ENCODE peak calls at places on chromosomes 7 and 10, in eight cellular contexts. N is A172, F is RPMI7951, Y is A549, M is lower lobe of right lung, U is iPS-NIHi11, X is neural crest cell, O is kidney tubule cell. G is an unnamed sample.

GRCh38 chr7:30041526-30042269 is 13.5 kb downstream of the PLEKHA8 start:
- DNase-seq in N (no peak), F (no peak), Y (no peak), M (no peak), U (no peak), X (no peak), O (no peak), G (no peak)

GRCh38 chr10:61907587-61907986 is 6.1 kb downstream of the ARID5B start:
- DNase-seq in N (no peak), F (no peak), Y (no peak), M (no peak), U (no peak), X (no peak), O (no peak), G (no peak)

GRCh38 chr7:137576481-137576880 is 232.9 kb upstream of the PTN start:
- DNase-seq in N (no peak), F (no peak), Y (no peak), M (no peak), U (no peak), X (no peak), O (peak; percentile 59), G (no peak)

GRCh38 chr7:24889611-24890010 is 90.4 kb downstream of the OSBPL3 start:
- DNase-seq in N (no peak), F (no peak), Y (no peak), M (no peak), U (no peak), X (no peak), O (no peak), G (no peak)

GRCh38 chr7:123643495-123644428 is 11.9 kb upstream of the LMOD2 start:
- DNase-seq in N (peak; percentile 93), F (peak; percentile 92), Y (no peak), M (no peak), U (peak; percentile 68), X (no peak), O (peak; percentile 46), G (peak; percentile 2)

GRCh38 chr10:47090903-47091302 is 179.7 kb downstream of the PTPN20 start:
- DNase-seq in N (no peak), F (no peak), Y (no peak), M (no peak), U (no peak), X (no peak), O (no peak), G (no peak)

GRCh38 chr7:106504620-106505019 is 156.3 kb downstream of the CCDC71L start:
- DNase-seq in N (peak; percentile 44), F (peak; percentile 64), Y (no peak), M (no peak), U (no peak), X (no peak), O (peak; percentile 57), G (no peak)

GRCh38 chr7:25624001-25624400 is 395.7 kb upstream of the NPVF start:
- DNase-seq in N (no peak), F (no peak), Y (no peak), M (no peak), U (no peak), X (no peak), O (peak; percentile 87), G (no peak)

GRCh38 chr7:42478717-42479116 is 241.7 kb upstream of the GLI3 start:
- DNase-seq in N (no peak), F (no peak), Y (no peak), M (no peak), U (no peak), X (no peak), O (no peak), G (no peak)

GRCh38 chr7:99551329-99551728 is 585 bp downstream of the FAM200A start:
- DNase-seq in N (no peak), F (no peak), Y (peak; percentile 26), M (no peak), U (no peak), X (no peak), O (no peak), G (no peak)

GRCh38 chr7:96314402-96315108 is 7.3 kb downstream of the SLC25A13 start:
- DNase-seq in N (peak; percentile 35), F (peak; percentile 66), Y (no peak), M (no peak), U (peak; percentile 14), X (no peak), O (peak; percentile 84), G (peak; percentile 36)

GRCh38 chr10:112279482-112279881 is 3.7 kb upstream of the TECTB start:
- DNase-seq in N (no peak), F (no peak), Y (no peak), M (no peak), U (peak; percentile 46), X (no peak), O (no peak), G (no peak)

GRCh38 chr7:44967571-44968446 is 11.0 kb downstream of the MYO1G start:
- DNase-seq in N (no peak), F (peak; percentile 67), Y (peak; percentile 26), M (no peak), U (peak; percentile 73), X (no peak), O (no peak), G (no peak)

GRCh38 chr7:36084485-36085091 is 68.5 kb upstream of the EEPD1 start:
- DNase-seq in N (peak; percentile 41), F (peak; percentile 91), Y (peak; percentile 53), M (no peak), U (peak; percentile 77), X (peak; percentile 15), O (peak; percentile 97), G (peak; percentile 14)

GRCh38 chr10:121490906-121491519 is 107.2 kb downstream of the FGFR2 start:
- DNase-seq in N (no peak), F (peak; percentile 40), Y (no peak), M (no peak), U (no peak), X (no peak), O (no peak), G (no peak)

GRCh38 chr7:138342990-138343389 is 117.1 kb upstream of the TRIM24 start:
- DNase-seq in N (no peak), F (no peak), Y (no peak), M (no peak), U (no peak), X (no peak), O (no peak), G (no peak)

GRCh38 chr10:115827180-115827579 is 445.8 kb downstream of the GFRA1 start:
- DNase-seq in N (no peak), F (no peak), Y (no peak), M (no peak), U (no peak), X (no peak), O (peak; percentile 58), G (peak; percentile 29)

G was measured in BJ.